ENCODE peak calls at places on chromosomes 12 and 14, in eight cellular contexts. X, F, I, Q, G, L, A and M are unnamed samples. For H3K27me3 and H3K36me3, the result is how much of the 10 kb centered on the place peaks cover.

GRCh38 chr14:59507063-59507751 is 22.9 kb downstream of the JKAMP start:
- DNase-seq in X (no peak), F (peak), I (peak), Q (peak), G (no peak), L (no peak), A (no peak), M (peak)

GRCh38 chr12:51217133-51217967 is 512 bp downstream of the POU6F1 start:
- DNase-seq in X (peak), F (peak), I (peak), Q (peak), G (peak), L (no peak), A (peak), M (peak)

GRCh38 chr12:47591387-47591786 is 114.4 kb downstream of the RPAP3 start:
- DNase-seq in X (no peak), F (no peak), I (no peak), Q (no peak), G (no peak), L (no peak), A (no peak), M (no peak)

GRCh38 chr12:50820177-50820576 is 22.5 kb upstream of the TMPRSS12 start:
- DNase-seq in X (no peak), F (no peak), I (no peak), Q (no peak), G (no peak), L (no peak), A (no peak), M (no peak)

GRCh38 chr14:50562841-50563240 is 2.9 kb downstream of the ATL1 start:
- DNase-seq in X (no peak), F (no peak), I (no peak), Q (no peak), G (no peak), L (no peak), A (no peak), M (no peak)

GRCh38 chr14:102430212-102430908 is 67.6 kb downstream of the TECPR2 start:
- DNase-seq in X (no peak), F (no peak), I (no peak), Q (no peak), G (no peak), L (no peak), A (no peak), M (no peak)

GRCh38 chr14:24258548-24259265 is 4.3 kb downstream of the TGM1 start:
- DNase-seq in X (no peak), F (no peak), I (no peak), Q (no peak), G (no peak), L (no peak), A (no peak), M (no peak)

GRCh38 chr12:38163442-38163801 is 153.2 kb upstream of the ALG10B start:
- DNase-seq in X (no peak), F (no peak), I (no peak), Q (no peak), G (peak), L (no peak), A (peak), M (no peak)

GRCh38 chr14:103518416-103519042 is 4.1 kb downstream of the CKB start:
- DNase-seq in X (peak), F (peak), I (no peak), Q (peak), G (peak), L (no peak), A (peak), M (peak)

GRCh38 chr12:20444595-20445170 is 76.3 kb downstream of the PDE3A start:
- DNase-seq in X (no peak), F (no peak), I (no peak), Q (peak), G (no peak), L (no peak), A (no peak), M (no peak)

DNA sequence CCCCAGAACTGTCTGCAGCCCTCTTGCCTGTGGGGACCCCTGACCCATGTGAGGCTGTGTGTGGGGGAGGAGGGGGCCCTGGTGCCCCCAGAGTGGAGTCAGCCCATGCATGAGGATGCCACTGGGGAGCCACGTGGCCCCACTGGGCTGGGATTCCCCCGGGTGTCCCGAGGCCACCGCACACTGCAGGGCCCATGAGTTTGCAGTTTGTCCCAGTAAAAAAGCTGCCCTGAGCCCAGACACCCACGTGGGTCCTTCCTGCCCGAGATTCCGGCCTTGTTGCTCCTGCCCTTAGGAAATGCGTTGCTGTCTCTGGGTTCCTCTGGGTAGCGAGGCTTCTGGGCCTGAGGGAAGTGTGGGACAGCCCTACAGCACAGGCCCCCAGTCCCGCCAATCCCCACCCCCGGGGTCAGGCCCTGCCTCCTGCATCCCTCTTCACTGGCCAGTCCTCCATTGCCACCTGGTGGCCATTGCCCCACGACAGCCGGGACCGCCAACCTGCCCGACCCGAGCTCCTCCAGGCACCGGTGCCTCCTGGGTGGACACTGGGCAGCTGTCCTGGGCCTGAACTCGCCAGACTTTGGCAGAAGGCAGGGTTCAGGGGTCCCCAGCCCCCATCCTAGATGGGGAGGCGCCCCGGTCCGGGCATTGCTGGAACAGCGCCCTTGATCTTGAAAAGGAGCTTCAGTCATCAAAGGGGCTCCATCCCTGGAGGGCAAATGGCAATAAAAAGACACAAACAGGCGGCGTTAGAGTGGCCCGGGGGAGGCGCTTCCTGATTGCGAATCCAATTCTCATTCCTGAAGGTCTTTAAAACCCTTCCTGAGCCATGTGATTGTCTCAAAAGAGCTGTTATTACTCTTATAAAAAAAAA is 15.6 kb upstream of the C14orf180 start:
- DNase-seq in X (peak), F (peak), I (peak), Q (peak), G (peak), L (no peak), A (peak), M (peak)
- H3K27me3 ChIP-seq in X (under half), F (under half), I (under half), Q (under half), G (under half), L (under half), A (under half), M (under half)

DNA sequence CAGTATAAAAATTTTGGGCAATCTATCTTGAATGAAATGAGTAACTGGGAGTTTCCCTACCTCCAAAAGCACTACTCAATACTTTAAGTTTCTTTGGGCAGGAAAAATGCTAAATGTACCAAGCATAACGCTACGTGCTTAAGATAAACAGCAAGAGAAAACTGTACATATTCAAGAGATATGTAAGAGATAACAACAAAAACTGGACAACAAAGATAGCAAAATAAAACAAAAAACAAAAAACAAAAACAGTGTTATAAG is 20.0 kb downstream of the PTGES3 start:
- DNase-seq in X (no peak), F (no peak), I (no peak), Q (no peak), G (no peak), L (no peak), A (no peak), M (no peak)
- H3K36me3 ChIP-seq in X (under half), F (half or more), I (half or more), Q (half or more), G (under half), L (under half), A (half or more), M (half or more)

GRCh38 chr12:3092770-3093169 is 15.6 kb downstream of the TSPAN9 start:
- DNase-seq in X (peak), F (no peak), I (no peak), Q (no peak), G (no peak), L (no peak), A (no peak), M (no peak)

GRCh38 chr12:3089588-3089987 is 12.4 kb downstream of the TSPAN9 start:
- DNase-seq in X (no peak), F (no peak), I (no peak), Q (no peak), G (no peak), L (no peak), A (no peak), M (no peak)

GRCh38 chr12:3090238-3091029 is 13.3 kb downstream of the TSPAN9 start:
- DNase-seq in X (no peak), F (no peak), I (no peak), Q (no peak), G (no peak), L (no peak), A (no peak), M (no peak)

GRCh38 chr12:3091650-3092207 is 14.6 kb downstream of the TSPAN9 start:
- DNase-seq in X (no peak), F (no peak), I (no peak), Q (peak), G (no peak), L (no peak), A (no peak), M (no peak)

GRCh38 chr12:3091030-3091304 is 13.8 kb downstream of the TSPAN9 start:
- DNase-seq in X (no peak), F (no peak), I (no peak), Q (no peak), G (no peak), L (no peak), A (no peak), M (no peak)
- H3K27me3 ChIP-seq in X (under half), F (under half), I (under half), Q (under half), G (under half), L (under half), A (under half), M (under half)

GRCh38 chr14:104781271-104782077 is 14.1 kb downstream of the AKT1 start:
- DNase-seq in X (no peak), F (no peak), I (no peak), Q (no peak), G (no peak), L (no peak), A (peak), M (no peak)
- H3K36me3 ChIP-seq in X (under half), F (under half), I (under half), Q (under half), G (under half), L (under half), A (half or more), M (under half)

DNA sequence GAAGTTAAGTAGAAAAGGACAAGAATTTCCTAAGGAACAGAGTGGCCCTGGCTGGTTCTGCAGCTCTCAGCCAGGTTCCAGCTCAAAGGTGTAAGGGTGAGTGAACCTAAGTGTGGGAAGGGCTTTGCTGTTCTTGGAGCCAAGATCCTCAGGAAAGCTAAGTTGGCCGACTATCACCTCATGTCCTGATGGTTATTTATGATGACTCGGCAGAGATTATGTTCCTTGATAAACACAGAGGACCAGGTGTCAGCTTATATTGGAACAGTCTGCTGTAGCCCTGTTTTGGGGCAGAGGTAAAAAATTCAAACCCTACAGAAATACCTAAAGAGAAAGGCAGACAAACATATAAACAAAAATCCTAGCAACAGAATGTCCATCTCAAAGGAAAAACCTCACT is 128.5 kb downstream of the TBX3 start:
- DNase-seq in X (no peak), F (no peak), I (no peak), Q (no peak), G (no peak), L (no peak), A (no peak), M (no peak)
- H3K27me3 ChIP-seq in X (under half), F (under half), I (under half), Q (under half), G (under half), L (under half), A (under half), M (half or more)

GRCh38 chr12:95054206-95054605 is 19.2 kb downstream of the NR2C1 start:
- DNase-seq in X (no peak), F (no peak), I (no peak), Q (no peak), G (no peak), L (no peak), A (no peak), M (no peak)

DNA sequence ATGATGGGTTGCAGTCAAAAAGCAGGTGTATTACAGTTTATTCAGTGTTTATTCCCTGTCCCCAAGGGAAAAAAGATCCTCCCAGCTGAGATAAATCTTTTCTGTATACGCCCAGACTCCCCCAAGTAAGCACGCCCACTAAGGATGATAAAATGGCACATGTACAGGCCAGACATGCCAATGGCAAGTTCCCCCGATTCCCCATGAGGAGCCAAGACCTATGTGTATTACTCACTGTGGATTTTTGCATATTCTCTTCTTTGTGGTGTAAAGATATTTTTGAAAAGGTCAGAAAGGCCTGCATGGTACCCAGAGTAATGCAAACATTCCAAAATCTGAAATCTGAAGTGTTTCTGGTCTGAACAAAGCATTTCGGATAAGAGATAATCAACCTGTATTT is 22.2 kb downstream of the NR2C1 start:
- DNase-seq in X (no peak), F (no peak), I (no peak), Q (no peak), G (no peak), L (no peak), A (no peak), M (no peak)
- H3K36me3 ChIP-seq in X (under half), F (half or more), I (under half), Q (under half), G (under half), L (under half), A (half or more), M (under half)

GRCh38 chr12:54035561-54036377 is 2.9 kb downstream of the HOXC5 start:
- DNase-seq in X (no peak), F (no peak), I (no peak), Q (no peak), G (no peak), L (no peak), A (no peak), M (no peak)
- H3K27me3 ChIP-seq in X (under half), F (half or more), I (half or more), Q (half or more), G (under half), L (under half), A (half or more), M (under half)

GRCh38 chr12:112179936-112180335 is 54.6 kb downstream of the TRAFD1 start:
- DNase-seq in X (no peak), F (peak), I (no peak), Q (no peak), G (no peak), L (no peak), A (no peak), M (no peak)

GRCh38 chr12:112178796-112179195 is 53.4 kb downstream of the TRAFD1 start:
- DNase-seq in X (no peak), F (peak), I (no peak), Q (no peak), G (no peak), L (no peak), A (no peak), M (no peak)

GRCh38 chr12:112179341-112179740 is 54.0 kb downstream of the TRAFD1 start:
- DNase-seq in X (no peak), F (peak), I (no peak), Q (no peak), G (no peak), L (no peak), A (no peak), M (no peak)

GRCh38 chr12:112182499-112182898 is 57.1 kb downstream of the TRAFD1 start:
- DNase-seq in X (no peak), F (no peak), I (no peak), Q (no peak), G (no peak), L (no peak), A (no peak), M (no peak)

GRCh38 chr12:112180422-112180821 is 55.1 kb downstream of the TRAFD1 start:
- DNase-seq in X (no peak), F (no peak), I (no peak), Q (no peak), G (no peak), L (no peak), A (no peak), M (no peak)
- H3K36me3 ChIP-seq in X (under half), F (half or more), I (under half), Q (under half), G (under half), L (under half), A (half or more), M (under half)